ENCODE peak calls at places on chromosomes 11 and 22, in five cellular contexts. One of them, this sample, is unnamed.
A peak's percentile ranks its signal among the peaks of the same experiment; 100 is the strongest.

GRCh38 chr11:3939651-3940190 is 84.3 kb downstream of the STIM1 start:
- DNase-seq in RPMI7951: peak; percentile 46
- DNase-seq in T follicular helper cell: no peak
- DNase-seq in fibroblast of lung: peak; percentile 76
- DNase-seq in NCI-H2029: no peak
- DNase-seq in this sample: peak; percentile 47

GRCh38 chr11:2569321-2569721 is 124.5 kb downstream of the KCNQ1 start:
- DNase-seq in RPMI7951: peak; percentile 5
- DNase-seq in T follicular helper cell: no peak
- DNase-seq in fibroblast of lung: no peak
- DNase-seq in NCI-H2029: no peak
- DNase-seq in this sample: peak; percentile 72

GRCh38 chr22:40178417-40179409 is 988 bp downstream of the TNRC6B start:
- DNase-seq in RPMI7951: peak; percentile 47
- DNase-seq in T follicular helper cell: peak; percentile 23
- DNase-seq in fibroblast of lung: peak; percentile 48
- DNase-seq in NCI-H2029: no peak
- DNase-seq in this sample: no peak

GRCh38 chr11:43631732-43632131 is 48.8 kb upstream of the HSD17B12 start:
- DNase-seq in RPMI7951: no peak
- DNase-seq in T follicular helper cell: no peak
- DNase-seq in fibroblast of lung: no peak
- DNase-seq in NCI-H2029: no peak
- DNase-seq in this sample: no peak

GRCh38 chr22:49433044-49433443 is 394.6 kb downstream of the BRD1 start:
- DNase-seq in RPMI7951: no peak
- DNase-seq in T follicular helper cell: no peak
- DNase-seq in fibroblast of lung: no peak
- DNase-seq in NCI-H2029: no peak
- DNase-seq in this sample: no peak

GRCh38 chr11:11965192-11965591 is 43.2 kb downstream of the DKK3 start:
- DNase-seq in RPMI7951: no peak
- DNase-seq in T follicular helper cell: no peak
- DNase-seq in fibroblast of lung: no peak
- DNase-seq in NCI-H2029: no peak
- DNase-seq in this sample: no peak

GRCh38 chr11:28539239-28540025 is 431.2 kb downstream of the METTL15 start:
- DNase-seq in RPMI7951: no peak
- DNase-seq in T follicular helper cell: no peak
- DNase-seq in fibroblast of lung: no peak
- DNase-seq in NCI-H2029: no peak
- DNase-seq in this sample: no peak

GRCh38 chr11:66328307-66329144 is 7.7 kb downstream of the RIN1 start:
- DNase-seq in RPMI7951: peak; percentile 79
- DNase-seq in T follicular helper cell: peak; percentile 70
- DNase-seq in fibroblast of lung: peak; percentile 71
- DNase-seq in NCI-H2029: peak; percentile 61
- DNase-seq in this sample: peak; percentile 77

GRCh38 chr11:124518900-124519541 is 24.4 kb downstream of the OR8B12 start:
- DNase-seq in RPMI7951: peak; percentile 13
- DNase-seq in T follicular helper cell: no peak
- DNase-seq in fibroblast of lung: no peak
- DNase-seq in NCI-H2029: no peak
- DNase-seq in this sample: no peak

GRCh38 chr11:113448311-113448666 is 26.9 kb downstream of the DRD2 start:
- DNase-seq in RPMI7951: no peak
- DNase-seq in T follicular helper cell: no peak
- DNase-seq in fibroblast of lung: no peak
- DNase-seq in NCI-H2029: no peak
- DNase-seq in this sample: no peak

GRCh38 chr11:35146074-35146521 is 7.1 kb downstream of the CD44 start:
- DNase-seq in RPMI7951: peak; percentile 5
- DNase-seq in T follicular helper cell: peak; percentile 53
- DNase-seq in fibroblast of lung: no peak
- DNase-seq in NCI-H2029: no peak
- DNase-seq in this sample: no peak